ENCODE peak calls at places on chromosome 1, in nine cellular contexts. One of them, this sample, is unnamed.

GRCh38 chr1:224116131-224116530 is 2.2 kb downstream of the FBXO28 start:
- DNase-seq in cardiac fibroblast: peak; percentile 74
- DNase-seq in left ventricle myocardium superior: no peak
- DNase-seq in neural crest cell: no peak
- DNase-seq in occipital lobe: no peak
- DNase-seq in CD8-positive, alpha-beta T cell: no peak
- DNase-seq in activated T-cell treated with anti-CD3 and anti-CD28 coated beads, Interleukin-2, amount 50 U/mL, for 24 hours: no peak
- DNase-seq in left colon: no peak
- DNase-seq in C1 segment of cervical spinal cord: no peak
- DNase-seq in this sample: no peak

GRCh38 chr1:46223472-46223943 is 20.4 kb downstream of the LURAP1 start:
- DNase-seq in left colon: peak; percentile 77
- DNase-seq in neural crest cell: peak; percentile 61
- DNase-seq in left ventricle myocardium superior: peak; percentile 65
- DNase-seq in activated T-cell treated with anti-CD3 and anti-CD28 coated beads, Interleukin-2, amount 50 U/mL, for 24 hours: peak; percentile 62
- DNase-seq in cardiac fibroblast: peak; percentile 94
- DNase-seq in occipital lobe: peak; percentile 67
- DNase-seq in C1 segment of cervical spinal cord: no peak
- DNase-seq in CD8-positive, alpha-beta T cell: peak; percentile 70
- DNase-seq in this sample: peak; percentile 49

GRCh38 chr1:99657213-99658030 is 11.5 kb downstream of the PALMD start:
- DNase-seq in left ventricle myocardium superior: no peak
- DNase-seq in occipital lobe: no peak
- DNase-seq in neural crest cell: no peak
- DNase-seq in left colon: no peak
- DNase-seq in activated T-cell treated with anti-CD3 and anti-CD28 coated beads, Interleukin-2, amount 50 U/mL, for 24 hours: no peak
- DNase-seq in C1 segment of cervical spinal cord: no peak
- DNase-seq in CD8-positive, alpha-beta T cell: no peak
- DNase-seq in cardiac fibroblast: peak; percentile 81
- DNase-seq in this sample: no peak

GRCh38 chr1:93081716-93082115 is 2.6 kb downstream of the MTF2 start:
- DNase-seq in CD8-positive, alpha-beta T cell: no peak
- DNase-seq in left colon: no peak
- DNase-seq in activated T-cell treated with anti-CD3 and anti-CD28 coated beads, Interleukin-2, amount 50 U/mL, for 24 hours: no peak
- DNase-seq in cardiac fibroblast: peak; percentile 92
- DNase-seq in neural crest cell: no peak
- DNase-seq in C1 segment of cervical spinal cord: no peak
- DNase-seq in occipital lobe: no peak
- DNase-seq in left ventricle myocardium superior: no peak
- DNase-seq in this sample: no peak

GRCh38 chr1:189782280-189782679 is 695.4 kb downstream of the BRINP3 start:
- DNase-seq in activated T-cell treated with anti-CD3 and anti-CD28 coated beads, Interleukin-2, amount 50 U/mL, for 24 hours: no peak
- DNase-seq in occipital lobe: no peak
- DNase-seq in CD8-positive, alpha-beta T cell: no peak
- DNase-seq in C1 segment of cervical spinal cord: no peak
- DNase-seq in neural crest cell: no peak
- DNase-seq in cardiac fibroblast: no peak
- DNase-seq in left ventricle myocardium superior: no peak
- DNase-seq in left colon: no peak
- DNase-seq in this sample: no peak

GRCh38 chr1:152398812-152399698 is 15.0 kb downstream of the CRNN start:
- DNase-seq in occipital lobe: no peak
- DNase-seq in neural crest cell: no peak
- DNase-seq in activated T-cell treated with anti-CD3 and anti-CD28 coated beads, Interleukin-2, amount 50 U/mL, for 24 hours: no peak
- DNase-seq in left ventricle myocardium superior: no peak
- DNase-seq in cardiac fibroblast: peak; percentile 14
- DNase-seq in C1 segment of cervical spinal cord: no peak
- DNase-seq in CD8-positive, alpha-beta T cell: no peak
- DNase-seq in left colon: peak; percentile 15
- DNase-seq in this sample: no peak

GRCh38 chr1:12678350-12678749 is 34.5 kb downstream of the AADACL4 start:
- DNase-seq in activated T-cell treated with anti-CD3 and anti-CD28 coated beads, Interleukin-2, amount 50 U/mL, for 24 hours: no peak
- DNase-seq in C1 segment of cervical spinal cord: no peak
- DNase-seq in neural crest cell: no peak
- DNase-seq in CD8-positive, alpha-beta T cell: no peak
- DNase-seq in occipital lobe: no peak
- DNase-seq in left ventricle myocardium superior: no peak
- DNase-seq in left colon: no peak
- DNase-seq in cardiac fibroblast: no peak
- DNase-seq in this sample: no peak

GRCh38 chr1:16631248-16632043 is 18.1 kb upstream of the NBPF1 start:
- DNase-seq in cardiac fibroblast: no peak
- DNase-seq in CD8-positive, alpha-beta T cell: peak; percentile 52
- DNase-seq in left ventricle myocardium superior: peak; percentile 33
- DNase-seq in C1 segment of cervical spinal cord: no peak
- DNase-seq in neural crest cell: no peak
- DNase-seq in occipital lobe: no peak
- DNase-seq in left colon: peak; percentile 4
- DNase-seq in activated T-cell treated with anti-CD3 and anti-CD28 coated beads, Interleukin-2, amount 50 U/mL, for 24 hours: peak; percentile 38
- DNase-seq in this sample: no peak

GRCh38 chr1:2604156-2604853 is 17.7 kb downstream of the PRXL2B start:
- DNase-seq in left colon: no peak
- DNase-seq in occipital lobe: no peak
- DNase-seq in C1 segment of cervical spinal cord: no peak
- DNase-seq in cardiac fibroblast: no peak
- DNase-seq in neural crest cell: no peak
- DNase-seq in activated T-cell treated with anti-CD3 and anti-CD28 coated beads, Interleukin-2, amount 50 U/mL, for 24 hours: no peak
- DNase-seq in left ventricle myocardium superior: no peak
- DNase-seq in CD8-positive, alpha-beta T cell: no peak
- DNase-seq in this sample: no peak

GRCh38 chr1:161013591-161014513 is 7.1 kb downstream of the F11R start:
- DNase-seq in left ventricle myocardium superior: peak; percentile 80
- DNase-seq in cardiac fibroblast: peak; percentile 92
- DNase-seq in left colon: peak; percentile 89
- DNase-seq in activated T-cell treated with anti-CD3 and anti-CD28 coated beads, Interleukin-2, amount 50 U/mL, for 24 hours: peak; percentile 76
- DNase-seq in neural crest cell: no peak
- DNase-seq in CD8-positive, alpha-beta T cell: peak; percentile 85
- DNase-seq in occipital lobe: no peak
- DNase-seq in C1 segment of cervical spinal cord: no peak
- DNase-seq in this sample: peak; percentile 62

GRCh38 chr1:183274836-183275235 is 88.8 kb downstream of the LAMC2 start:
- DNase-seq in cardiac fibroblast: no peak
- DNase-seq in left ventricle myocardium superior: no peak
- DNase-seq in CD8-positive, alpha-beta T cell: no peak
- DNase-seq in C1 segment of cervical spinal cord: no peak
- DNase-seq in activated T-cell treated with anti-CD3 and anti-CD28 coated beads, Interleukin-2, amount 50 U/mL, for 24 hours: no peak
- DNase-seq in neural crest cell: no peak
- DNase-seq in occipital lobe: no peak
- DNase-seq in left colon: no peak
- DNase-seq in this sample: no peak

GRCh38 chr1:51616903-51617708 is at the start of gene OSBPL9:
- DNase-seq in cardiac fibroblast: peak; percentile 92
- DNase-seq in C1 segment of cervical spinal cord: peak; percentile 48
- DNase-seq in CD8-positive, alpha-beta T cell: peak; percentile 91
- DNase-seq in left colon: peak; percentile 93
- DNase-seq in left ventricle myocardium superior: peak; percentile 91
- DNase-seq in activated T-cell treated with anti-CD3 and anti-CD28 coated beads, Interleukin-2, amount 50 U/mL, for 24 hours: peak; percentile 89
- DNase-seq in occipital lobe: peak; percentile 89
- DNase-seq in neural crest cell: peak; percentile 73
- DNase-seq in this sample: peak; percentile 80

GRCh38 chr1:167762061-167762746 is 40.4 kb downstream of the MPZL1 start:
- DNase-seq in C1 segment of cervical spinal cord: no peak
- DNase-seq in activated T-cell treated with anti-CD3 and anti-CD28 coated beads, Interleukin-2, amount 50 U/mL, for 24 hours: no peak
- DNase-seq in left ventricle myocardium superior: no peak
- DNase-seq in neural crest cell: no peak
- DNase-seq in cardiac fibroblast: no peak
- DNase-seq in left colon: no peak
- DNase-seq in occipital lobe: no peak
- DNase-seq in CD8-positive, alpha-beta T cell: no peak
- DNase-seq in this sample: no peak

GRCh38 chr1:26772687-26773086 is 15.1 kb upstream of the PIGV start:
- DNase-seq in CD8-positive, alpha-beta T cell: no peak
- DNase-seq in activated T-cell treated with anti-CD3 and anti-CD28 coated beads, Interleukin-2, amount 50 U/mL, for 24 hours: no peak
- DNase-seq in neural crest cell: no peak
- DNase-seq in C1 segment of cervical spinal cord: no peak
- DNase-seq in occipital lobe: no peak
- DNase-seq in left colon: no peak
- DNase-seq in left ventricle myocardium superior: no peak
- DNase-seq in cardiac fibroblast: peak; percentile 88
- DNase-seq in this sample: no peak

GRCh38 chr1:15062479-15063099 is 91.0 kb upstream of the TMEM51 start:
- DNase-seq in cardiac fibroblast: peak; percentile 6
- DNase-seq in C1 segment of cervical spinal cord: no peak
- DNase-seq in CD8-positive, alpha-beta T cell: no peak
- DNase-seq in left ventricle myocardium superior: no peak
- DNase-seq in left colon: no peak
- DNase-seq in activated T-cell treated with anti-CD3 and anti-CD28 coated beads, Interleukin-2, amount 50 U/mL, for 24 hours: no peak
- DNase-seq in occipital lobe: no peak
- DNase-seq in neural crest cell: peak; percentile 11
- DNase-seq in this sample: no peak

GRCh38 chr1:225470210-225470609 is 42.4 kb upstream of the LBR start:
- DNase-seq in C1 segment of cervical spinal cord: no peak
- DNase-seq in neural crest cell: no peak
- DNase-seq in left ventricle myocardium superior: no peak
- DNase-seq in CD8-positive, alpha-beta T cell: peak; percentile 37
- DNase-seq in occipital lobe: no peak
- DNase-seq in activated T-cell treated with anti-CD3 and anti-CD28 coated beads, Interleukin-2, amount 50 U/mL, for 24 hours: no peak
- DNase-seq in left colon: no peak
- DNase-seq in cardiac fibroblast: no peak
- DNase-seq in this sample: no peak